ENCODE peak calls at places on chromosome 21, in four cellular contexts. One of them, this sample, is unnamed.
A peak's percentile ranks its signal among the peaks of the same experiment; 100 is the strongest.

GRCh38 chr21:15441060-15441493 is 288.7 kb upstream of the USP25 start:
- DNase-seq in CD8-positive, alpha-beta T cell: no peak
- DNase-seq in HFFc6: no peak
- DNase-seq in astrocyte: no peak
- DNase-seq in this sample: no peak

GRCh38 chr21:19995253-19995652 is 1003.0 kb upstream of the NCAM2 start:
- DNase-seq in CD8-positive, alpha-beta T cell: no peak
- DNase-seq in HFFc6: no peak
- DNase-seq in astrocyte: no peak
- DNase-seq in this sample: no peak

GRCh38 chr21:41630249-41630648 is 122.3 kb upstream of the TMPRSS2 start:
- DNase-seq in HFFc6: peak; percentile 98
- DNase-seq in CD8-positive, alpha-beta T cell: no peak
- DNase-seq in astrocyte: peak; percentile 100
- DNase-seq in this sample: no peak

GRCh38 chr21:29298348-29299045 is at the start of gene BACH1:
- DNase-seq in CD8-positive, alpha-beta T cell: peak; percentile 84
- DNase-seq in HFFc6: peak; percentile 85
- DNase-seq in astrocyte: peak; percentile 81
- DNase-seq in this sample: peak; percentile 95

GRCh38 chr21:25636727-25637126 is 2.3 kb upstream of the JAM2 start:
- DNase-seq in CD8-positive, alpha-beta T cell: no peak
- DNase-seq in astrocyte: no peak
- DNase-seq in HFFc6: no peak
- DNase-seq in this sample: peak; percentile 36

GRCh38 chr21:33650230-33650629 is 7.9 kb downstream of the ITSN1 start:
- DNase-seq in CD8-positive, alpha-beta T cell: no peak
- DNase-seq in HFFc6: no peak
- DNase-seq in astrocyte: no peak
- DNase-seq in this sample: no peak

GRCh38 chr21:33951276-33952178 is 35.9 kb upstream of the ATP5PO start:
- DNase-seq in astrocyte: no peak
- DNase-seq in CD8-positive, alpha-beta T cell: no peak
- DNase-seq in HFFc6: peak; percentile 39
- DNase-seq in this sample: no peak

GRCh38 chr21:42019101-42019605 is 9.0 kb upstream of the ZBTB21 start:
- DNase-seq in HFFc6: no peak
- DNase-seq in astrocyte: no peak
- DNase-seq in CD8-positive, alpha-beta T cell: no peak
- DNase-seq in this sample: no peak

GRCh38 chr21:30072496-30072895 is 94.1 kb downstream of the CLDN17 start:
- DNase-seq in CD8-positive, alpha-beta T cell: no peak
- DNase-seq in astrocyte: no peak
- DNase-seq in HFFc6: no peak
- DNase-seq in this sample: no peak

GRCh38 chr21:30434033-30434631 is 4.1 kb downstream of the KRTAP13-4 start:
- DNase-seq in astrocyte: no peak
- DNase-seq in HFFc6: no peak
- DNase-seq in CD8-positive, alpha-beta T cell: no peak
- DNase-seq in this sample: no peak

GRCh38 chr21:17495680-17496079 is 17.2 kb upstream of the CXADR start:
- DNase-seq in CD8-positive, alpha-beta T cell: no peak
- DNase-seq in astrocyte: peak; percentile 92
- DNase-seq in HFFc6: no peak
- DNase-seq in this sample: no peak

GRCh38 chr21:33981341-33982101 is 65.9 kb upstream of the ATP5PO start:
- DNase-seq in HFFc6: no peak
- DNase-seq in astrocyte: no peak
- DNase-seq in CD8-positive, alpha-beta T cell: no peak
- DNase-seq in this sample: no peak

GRCh38 chr21:35138665-35139381 is 89.7 kb upstream of the RUNX1 start:
- DNase-seq in HFFc6: peak; percentile 57
- DNase-seq in CD8-positive, alpha-beta T cell: peak; percentile 45
- DNase-seq in astrocyte: peak; percentile 100
- DNase-seq in this sample: peak; percentile 52

GRCh38 chr21:41783476-41784150 is 16.8 kb upstream of the RIPK4 start:
- DNase-seq in HFFc6: peak; percentile 47
- DNase-seq in astrocyte: peak; percentile 51
- DNase-seq in CD8-positive, alpha-beta T cell: no peak
- DNase-seq in this sample: no peak

GRCh38 chr21:14453339-14453738 is 70.4 kb upstream of the HSPA13 start:
- DNase-seq in CD8-positive, alpha-beta T cell: no peak
- DNase-seq in HFFc6: no peak
- DNase-seq in astrocyte: no peak
- DNase-seq in this sample: peak; percentile 38

GRCh38 chr21:29647353-29647781 is 292.4 kb downstream of the GRIK1 start:
- DNase-seq in astrocyte: peak; percentile 17
- DNase-seq in CD8-positive, alpha-beta T cell: no peak
- DNase-seq in HFFc6: no peak
- DNase-seq in this sample: no peak

GRCh38 chr21:34612557-34612956 is 2.4 kb downstream of the RCAN1 start:
- DNase-seq in astrocyte: no peak
- DNase-seq in HFFc6: no peak
- DNase-seq in CD8-positive, alpha-beta T cell: no peak
- DNase-seq in this sample: no peak

GRCh38 chr21:15430577-15430976 is 299.2 kb upstream of the USP25 start:
- DNase-seq in astrocyte: no peak
- DNase-seq in HFFc6: no peak
- DNase-seq in CD8-positive, alpha-beta T cell: no peak
- DNase-seq in this sample: no peak

GRCh38 chr21:26042181-26042876 is 128.2 kb downstream of the APP start:
- DNase-seq in astrocyte: no peak
- DNase-seq in CD8-positive, alpha-beta T cell: no peak
- DNase-seq in HFFc6: no peak
- DNase-seq in this sample: no peak

GRCh38 chr21:29033871-29034270 is 9.4 kb downstream of the USP16 start:
- DNase-seq in CD8-positive, alpha-beta T cell: no peak
- DNase-seq in astrocyte: no peak
- DNase-seq in HFFc6: no peak
- DNase-seq in this sample: no peak

GRCh38 chr21:28445081-28445830 is 547.4 kb downstream of the LTN1 start:
- DNase-seq in CD8-positive, alpha-beta T cell: no peak
- DNase-seq in HFFc6: peak; percentile 86
- DNase-seq in astrocyte: peak; percentile 72
- DNase-seq in this sample: no peak

GRCh38 chr21:28801906-28802305 is 190.8 kb downstream of the LTN1 start:
- DNase-seq in HFFc6: peak; percentile 44
- DNase-seq in astrocyte: no peak
- DNase-seq in CD8-positive, alpha-beta T cell: no peak
- DNase-seq in this sample: no peak

GRCh38 chr21:37687001-37687400 is 229.3 kb downstream of the KCNJ6 start:
- DNase-seq in astrocyte: no peak
- DNase-seq in CD8-positive, alpha-beta T cell: no peak
- DNase-seq in HFFc6: no peak
- DNase-seq in this sample: no peak

GRCh38 chr21:28758042-28758882 is 234.4 kb downstream of the LTN1 start:
- DNase-seq in CD8-positive, alpha-beta T cell: no peak
- DNase-seq in astrocyte: no peak
- DNase-seq in HFFc6: no peak
- DNase-seq in this sample: no peak

GRCh38 chr21:8991968-8992621 is 1529.3 kb upstream of the TPTE start:
- DNase-seq in CD8-positive, alpha-beta T cell: no peak
- DNase-seq in astrocyte: peak; percentile 41
- DNase-seq in HFFc6: no peak
- DNase-seq in this sample: peak; percentile 40

GRCh38 chr21:37877171-37877570 is 39.1 kb downstream of the KCNJ6 start:
- DNase-seq in astrocyte: peak; percentile 66
- DNase-seq in CD8-positive, alpha-beta T cell: no peak
- DNase-seq in HFFc6: peak; percentile 30
- DNase-seq in this sample: no peak

GRCh38 chr21:25838809-25839208 is 104.0 kb downstream of the GABPA start:
- DNase-seq in astrocyte: peak; percentile 60
- DNase-seq in HFFc6: no peak
- DNase-seq in CD8-positive, alpha-beta T cell: no peak
- DNase-seq in this sample: no peak

GRCh38 chr21:30463713-30464112 is 16.5 kb downstream of the KRTAP19-1 start:
- DNase-seq in astrocyte: no peak
- DNase-seq in HFFc6: no peak
- DNase-seq in CD8-positive, alpha-beta T cell: no peak
- DNase-seq in this sample: no peak

GRCh38 chr21:29637553-29637952 is 302.2 kb downstream of the GRIK1 start:
- DNase-seq in astrocyte: no peak
- DNase-seq in CD8-positive, alpha-beta T cell: no peak
- DNase-seq in HFFc6: no peak
- DNase-seq in this sample: no peak

GRCh38 chr21:18467715-18468114 is 64.1 kb upstream of the TMPRSS15 start:
- DNase-seq in astrocyte: no peak
- DNase-seq in CD8-positive, alpha-beta T cell: no peak
- DNase-seq in HFFc6: no peak
- DNase-seq in this sample: no peak

GRCh38 chr21:16082038-16082816 is 352.4 kb downstream of the USP25 start:
- DNase-seq in CD8-positive, alpha-beta T cell: no peak
- DNase-seq in astrocyte: no peak
- DNase-seq in HFFc6: peak; percentile 31
- DNase-seq in this sample: no peak

GRCh38 chr21:39712976-39713375 is 32.0 kb upstream of the IGSF5 start:
- DNase-seq in HFFc6: no peak
- DNase-seq in CD8-positive, alpha-beta T cell: no peak
- DNase-seq in astrocyte: no peak
- DNase-seq in this sample: no peak

GRCh38 chr21:34557261-34557660 is 45.3 kb upstream of the KCNE1 start:
- DNase-seq in astrocyte: no peak
- DNase-seq in HFFc6: no peak
- DNase-seq in CD8-positive, alpha-beta T cell: no peak
- DNase-seq in this sample: no peak

GRCh38 chr21:19489930-19490329 is 1086.3 kb upstream of the TMPRSS15 start:
- DNase-seq in astrocyte: no peak
- DNase-seq in HFFc6: no peak
- DNase-seq in CD8-positive, alpha-beta T cell: no peak
- DNase-seq in this sample: no peak

GRCh38 chr21:17753736-17754135 is 65.4 kb downstream of the C21orf91 start:
- DNase-seq in HFFc6: no peak
- DNase-seq in CD8-positive, alpha-beta T cell: no peak
- DNase-seq in astrocyte: no peak
- DNase-seq in this sample: no peak

GRCh38 chr21:34221331-34222030 is 142.3 kb upstream of the KCNE2 start:
- DNase-seq in astrocyte: no peak
- DNase-seq in HFFc6: no peak
- DNase-seq in CD8-positive, alpha-beta T cell: no peak
- DNase-seq in this sample: no peak

GRCh38 chr21:41321908-41322495 is 5.4 kb downstream of the FAM3B start:
- DNase-seq in astrocyte: no peak
- DNase-seq in CD8-positive, alpha-beta T cell: no peak
- DNase-seq in HFFc6: no peak
- DNase-seq in this sample: no peak

GRCh38 chr21:42125571-42126544 is 54.7 kb downstream of the UMODL1 start:
- DNase-seq in HFFc6: peak; percentile 20
- DNase-seq in astrocyte: peak; percentile 54
- DNase-seq in CD8-positive, alpha-beta T cell: no peak
- DNase-seq in this sample: no peak

GRCh38 chr21:23963454-23963853 is 1643.8 kb downstream of the MRPL39 start:
- DNase-seq in CD8-positive, alpha-beta T cell: no peak
- DNase-seq in HFFc6: no peak
- DNase-seq in astrocyte: no peak
- DNase-seq in this sample: no peak

GRCh38 chr21:23968008-23968407 is 1639.3 kb downstream of the MRPL39 start:
- DNase-seq in astrocyte: no peak
- DNase-seq in HFFc6: no peak
- DNase-seq in CD8-positive, alpha-beta T cell: no peak
- DNase-seq in this sample: no peak

GRCh38 chr21:23968722-23969647 is 1638.3 kb downstream of the MRPL39 start:
- DNase-seq in CD8-positive, alpha-beta T cell: peak; percentile 67
- DNase-seq in HFFc6: no peak
- DNase-seq in astrocyte: no peak
- DNase-seq in this sample: peak; percentile 35
- TF ChIP-seq CTCF in CD8-positive, alpha-beta T cell: peak; percentile 79
- TF ChIP-seq CTCF in HFFc6: peak; percentile 46
- TF ChIP-seq CTCF in astrocyte: peak; percentile 57
- TF ChIP-seq CTCF in this sample: peak; percentile 65

DNA sequence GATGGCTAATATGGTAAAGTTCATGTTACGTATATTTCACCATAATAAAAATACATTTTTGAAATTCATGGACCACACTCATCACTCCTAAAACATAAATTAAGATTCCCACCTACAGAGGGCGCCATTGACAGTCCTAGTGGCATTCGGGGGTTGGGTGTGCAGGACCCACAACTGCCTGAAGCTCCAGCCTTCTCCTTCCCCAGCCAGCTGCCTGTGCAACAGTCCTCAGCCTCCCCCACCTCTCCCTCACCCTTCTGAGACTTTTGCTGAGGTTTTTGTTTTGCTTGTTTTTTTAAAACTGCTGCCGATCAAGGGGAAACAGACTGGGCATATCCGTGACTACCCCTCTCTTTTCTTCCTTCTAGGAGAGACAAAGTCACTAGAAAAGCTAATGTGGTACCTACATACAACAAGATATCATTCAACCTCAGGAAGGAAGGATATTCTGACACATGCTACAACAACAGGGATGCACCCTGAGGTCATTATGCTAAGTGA is 9.3 kb upstream of the EVA1C start:
- DNase-seq in HFFc6: peak; percentile 46
- DNase-seq in CD8-positive, alpha-beta T cell: peak; percentile 56
- DNase-seq in astrocyte: peak; percentile 42
- DNase-seq in this sample: peak; percentile 59
- TF ChIP-seq CTCF in HFFc6: peak; percentile 91
- TF ChIP-seq CTCF in CD8-positive, alpha-beta T cell: peak; percentile 65
- TF ChIP-seq CTCF in astrocyte: peak; percentile 60
- TF ChIP-seq CTCF in this sample: peak; percentile 56

GRCh38 chr21:45153358-45154318 is 79.3 kb downstream of the ADARB1 start:
- DNase-seq in CD8-positive, alpha-beta T cell: no peak
- DNase-seq in astrocyte: peak; percentile 76
- DNase-seq in HFFc6: peak; percentile 34
- DNase-seq in this sample: no peak

GRCh38 chr21:45151484-45152115 is 77.2 kb downstream of the ADARB1 start:
- DNase-seq in HFFc6: no peak
- DNase-seq in astrocyte: no peak
- DNase-seq in CD8-positive, alpha-beta T cell: no peak
- DNase-seq in this sample: no peak

GRCh38 chr21:45150630-45151265 is 76.4 kb downstream of the ADARB1 start:
- DNase-seq in astrocyte: no peak
- DNase-seq in CD8-positive, alpha-beta T cell: no peak
- DNase-seq in HFFc6: no peak
- DNase-seq in this sample: no peak

GRCh38 chr21:45154511-45155508 is 80.4 kb downstream of the ADARB1 start:
- DNase-seq in CD8-positive, alpha-beta T cell: peak; percentile 40
- DNase-seq in HFFc6: peak; percentile 48
- DNase-seq in astrocyte: peak; percentile 80
- DNase-seq in this sample: no peak

GRCh38 chr21:45152265-45152746 is 77.9 kb downstream of the ADARB1 start:
- DNase-seq in CD8-positive, alpha-beta T cell: peak; percentile 70
- DNase-seq in HFFc6: no peak
- DNase-seq in astrocyte: peak; percentile 44
- DNase-seq in this sample: peak; percentile 85
- TF ChIP-seq CTCF in CD8-positive, alpha-beta T cell: peak; percentile 54
- TF ChIP-seq CTCF in HFFc6: no peak
- TF ChIP-seq CTCF in astrocyte: peak; percentile 30
- TF ChIP-seq CTCF in this sample: peak; percentile 78

DNA sequence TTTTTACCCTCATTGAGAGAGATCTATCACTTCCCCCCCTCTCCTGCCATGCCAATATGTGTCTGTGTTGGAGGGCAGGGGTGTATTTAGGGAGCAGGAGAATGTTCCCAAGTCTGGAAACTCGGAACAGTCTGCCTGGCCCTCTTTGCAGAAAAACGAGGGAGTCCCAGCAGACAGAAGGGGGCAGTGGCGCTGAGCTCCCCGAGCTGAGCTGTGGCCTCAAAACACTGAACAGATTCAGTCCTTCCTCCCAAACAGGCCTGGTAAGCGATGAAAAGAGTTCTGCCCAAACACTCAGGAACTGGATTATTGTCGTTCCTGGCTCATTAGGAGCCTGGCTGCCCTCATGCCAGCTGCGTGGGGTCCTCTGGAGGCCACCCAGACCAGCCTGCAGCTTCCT is 981 bp downstream of the CLDN14 start:
- DNase-seq in HFFc6: no peak
- DNase-seq in CD8-positive, alpha-beta T cell: no peak
- DNase-seq in astrocyte: peak; percentile 32
- DNase-seq in this sample: no peak
- TF ChIP-seq CTCF in HFFc6: peak; percentile 56
- TF ChIP-seq CTCF in CD8-positive, alpha-beta T cell: no peak
- TF ChIP-seq CTCF in astrocyte: peak; percentile 15
- TF ChIP-seq CTCF in this sample: peak; percentile 35